ENCODE peak calls at places on chromosomes 12 and 14, in ten cellular contexts. R is GM10248; V is T-helper 9 cell; L is mucosa of gallbladder; O is fibroblast of the aortic adventitia; N is activated T-cell treated with anti-CD3 and anti-CD28 coated beads, Interleukin-2, amount 50 U/mL, for 72 hours; S is SIG-M5; T is naive thymus-derived CD4-positive, alpha-beta T cell; K is stimulated activated CD8-positive, alpha-beta memory T cell treated with anti-CD3 and anti-CD28 coated beads, Interleukin-12 subunit alpha, Interleukin-12 subunit beta, amount 100 ng/mL, for 1 hour; Y is stimulated activated CD4-positive, alpha-beta T cell treated with anti-CD3 and anti-CD28 coated beads, Interleukin-12 subunit alpha, Interleukin-12 subunit beta, amount 100 ng/mL, for 4 hours. G is an unnamed sample.
A peak's percentile ranks its signal among the peaks of the same experiment; 100 is the strongest.

GRCh38 chr12:75721231-75721641 is 209.8 kb upstream of the KRR1 start:
- DNase-seq in K (no peak), N (no peak), V (no peak), T (no peak), L (no peak), R (no peak), O (peak; percentile 62), Y (no peak), S (no peak), G (no peak)

GRCh38 chr14:59208224-59208814 is 19.9 kb downstream of the DAAM1 start:
- DNase-seq in Y (no peak), N (no peak), K (no peak), O (peak; percentile 42), L (no peak), T (no peak), R (no peak), V (no peak), S (no peak), G (no peak)

GRCh38 chr12:32893458-32893857 is 3.1 kb downstream of the PKP2 start:
- DNase-seq in R (no peak), L (no peak), T (no peak), O (peak; percentile 5), K (no peak), V (no peak), Y (no peak), N (no peak), S (no peak), G (no peak)

GRCh38 chr12:25958254-25959068 is at the start of gene RASSF8:
- DNase-seq in S (no peak), V (no peak), K (no peak), R (peak; percentile 78), L (peak; percentile 63), N (peak; percentile 27), Y (peak; percentile 3), O (peak; percentile 69), T (no peak), G (peak; percentile 68)

GRCh38 chr12:47441490-47441889 is 264.3 kb downstream of the RPAP3 start:
- DNase-seq in R (no peak), L (no peak), S (no peak), V (no peak), O (no peak), T (no peak), N (no peak), K (no peak), Y (no peak), G (no peak)

GRCh38 chr12:12684375-12685106 is 11.4 kb downstream of the GPR19 start:
- DNase-seq in O (peak; percentile 58), N (no peak), T (no peak), K (no peak), L (peak; percentile 47), V (no peak), R (no peak), S (no peak), Y (no peak), G (no peak)

GRCh38 chr14:68807148-68807600 is 14.3 kb upstream of the ZFP36L1 start:
- DNase-seq in Y (no peak), N (peak; percentile 6), T (no peak), L (peak; percentile 66), S (no peak), R (no peak), O (peak; percentile 82), V (no peak), K (no peak), G (peak; percentile 41)

GRCh38 chr12:49483621-49484020 is 55.2 kb upstream of the KCNH3 start:
- DNase-seq in S (no peak), O (no peak), Y (no peak), V (no peak), N (no peak), R (no peak), K (no peak), T (no peak), L (no peak), G (no peak)

GRCh38 chr14:23321572-23322547 is 603 bp downstream of the PABPN1 start:
- DNase-seq in O (peak; percentile 46), R (no peak), V (peak; percentile 26), T (peak; percentile 20), K (no peak), N (peak; percentile 82), Y (peak; percentile 37), S (no peak), L (no peak), G (peak; percentile 18)